ENCODE peak calls at places on chromosomes 16 and 17, in six cellular contexts. K, I, X, U, G and S are unnamed samples.

GRCh38 chr17:29640413-29640812 is 17.7 kb upstream of the CORO6 start:
- DNase-seq in K (no peak), I (no peak), X (no peak), U (no peak), G (no peak), S (peak; percentile 52)

GRCh38 chr16:82874251-82874650 is 247.5 kb downstream of the CDH13 start:
- DNase-seq in K (no peak), I (no peak), X (no peak), U (no peak), G (no peak), S (no peak)

GRCh38 chr16:81567987-81568748 is 123.6 kb downstream of the CMIP start:
- DNase-seq in K (no peak), I (no peak), X (peak; percentile 56), U (no peak), G (no peak), S (no peak)

GRCh38 chr17:10730956-10731879 is 1.4 kb upstream of the TMEM220 start:
- DNase-seq in K (no peak), I (no peak), X (no peak), U (no peak), G (no peak), S (no peak)

GRCh38 chr17:79960788-79961522 is 74.7 kb downstream of the TBC1D16 start:
- DNase-seq in K (no peak), I (no peak), X (no peak), U (no peak), G (no peak), S (peak; percentile 80)

GRCh38 chr17:1170739-1171138 is 9.0 kb downstream of the ABR start:
- DNase-seq in K (no peak), I (no peak), X (no peak), U (no peak), G (no peak), S (no peak)

GRCh38 chr17:76947309-76947708 is 79.1 kb downstream of the MGAT5B start:
- DNase-seq in K (no peak), I (no peak), X (no peak), U (no peak), G (no peak), S (no peak)

GRCh38 chr16:47779201-47780016 is 318.3 kb downstream of the PHKB start:
- DNase-seq in K (no peak), I (no peak), X (no peak), U (no peak), G (peak; percentile 73), S (peak; percentile 7)

GRCh38 chr16:48365601-48366164 is 19.5 kb downstream of the SIAH1 start:
- DNase-seq in K (no peak), I (peak; percentile 69), X (peak; percentile 59), U (peak; percentile 59), G (peak; percentile 97), S (peak; percentile 32)

GRCh38 chr16:19810817-19811731 is 73.6 kb downstream of the GPRC5B start:
- DNase-seq in K (no peak), I (no peak), X (no peak), U (no peak), G (no peak), S (peak; percentile 49)

GRCh38 chr17:17186551-17187505 is 19.3 kb downstream of the PLD6 start:
- DNase-seq in K (no peak), I (no peak), X (no peak), U (no peak), G (no peak), S (no peak)

GRCh38 chr17:45334701-45335677 is 18.2 kb upstream of the MAP3K14 start:
- DNase-seq in K (no peak), I (no peak), X (no peak), U (no peak), G (no peak), S (no peak)